ENCODE peak calls at places on chromosomes 11 and 22, in nine cellular contexts. One of them, this sample, is unnamed. For H3K4me1, the result is how much of the 10 kb centered on the place peaks cover.

GRCh38 chr11:73087730-73088129 is 54.4 kb downstream of the FCHSD2 start:
- DNase-seq in tibial artery: no peak
- DNase-seq in colonic mucosa: no peak
- DNase-seq in GM23338: no peak
- DNase-seq in endothelial cell of umbilical vein: no peak
- DNase-seq in A549: no peak
- DNase-seq in pancreas: no peak
- DNase-seq in neural progenitor cell: no peak
- DNase-seq in mesendoderm: no peak
- DNase-seq in this sample: no peak

GRCh38 chr11:47412152-47412746 is 3.9 kb downstream of the SLC39A13 start:
- DNase-seq in tibial artery: no peak
- DNase-seq in colonic mucosa: peak
- DNase-seq in GM23338: peak
- DNase-seq in endothelial cell of umbilical vein: no peak
- DNase-seq in A549: peak
- DNase-seq in pancreas: peak
- DNase-seq in neural progenitor cell: peak
- DNase-seq in mesendoderm: peak
- DNase-seq in this sample: peak

GRCh38 chr11:102495161-102496042 is 35.1 kb downstream of the MMP7 start:
- DNase-seq in tibial artery: no peak
- DNase-seq in colonic mucosa: peak
- DNase-seq in GM23338: peak
- DNase-seq in endothelial cell of umbilical vein: peak
- DNase-seq in A549: peak
- DNase-seq in pancreas: no peak
- DNase-seq in neural progenitor cell: peak
- DNase-seq in mesendoderm: peak
- DNase-seq in this sample: peak

GRCh38 chr11:44630511-44631210 is 65.2 kb downstream of the CD82 start:
- DNase-seq in tibial artery: peak
- DNase-seq in colonic mucosa: peak
- DNase-seq in GM23338: no peak
- DNase-seq in endothelial cell of umbilical vein: no peak
- DNase-seq in A549: no peak
- DNase-seq in pancreas: no peak
- DNase-seq in neural progenitor cell: no peak
- DNase-seq in mesendoderm: no peak
- DNase-seq in this sample: no peak

GRCh38 chr11:127338380-127339259 is 338.1 kb upstream of the KIRREL3 start:
- DNase-seq in tibial artery: no peak
- DNase-seq in colonic mucosa: no peak
- DNase-seq in GM23338: peak
- DNase-seq in endothelial cell of umbilical vein: no peak
- DNase-seq in A549: no peak
- DNase-seq in pancreas: no peak
- DNase-seq in neural progenitor cell: no peak
- DNase-seq in mesendoderm: peak
- DNase-seq in this sample: no peak

GRCh38 chr11:115924744-115925567 is 420.7 kb upstream of the CADM1 start:
- DNase-seq in tibial artery: no peak
- DNase-seq in colonic mucosa: no peak
- DNase-seq in GM23338: no peak
- DNase-seq in endothelial cell of umbilical vein: no peak
- DNase-seq in A549: no peak
- DNase-seq in pancreas: no peak
- DNase-seq in neural progenitor cell: no peak
- DNase-seq in mesendoderm: no peak
- DNase-seq in this sample: no peak

GRCh38 chr11:68690671-68691401 is 6.5 kb downstream of the GAL start:
- DNase-seq in tibial artery: no peak
- DNase-seq in colonic mucosa: no peak
- DNase-seq in GM23338: no peak
- DNase-seq in endothelial cell of umbilical vein: no peak
- DNase-seq in A549: no peak
- DNase-seq in pancreas: no peak
- DNase-seq in neural progenitor cell: no peak
- DNase-seq in mesendoderm: no peak
- DNase-seq in this sample: peak

GRCh38 chr22:43970037-43970747 is 14.9 kb downstream of the SAMM50 start:
- DNase-seq in tibial artery: no peak
- DNase-seq in colonic mucosa: no peak
- DNase-seq in GM23338: no peak
- DNase-seq in endothelial cell of umbilical vein: no peak
- DNase-seq in A549: no peak
- DNase-seq in pancreas: no peak
- DNase-seq in neural progenitor cell: no peak
- DNase-seq in mesendoderm: no peak
- DNase-seq in this sample: no peak

GRCh38 chr22:46193898-46194310 is 43.6 kb downstream of the PPARA start:
- DNase-seq in tibial artery: no peak
- DNase-seq in colonic mucosa: peak
- DNase-seq in GM23338: no peak
- DNase-seq in endothelial cell of umbilical vein: no peak
- DNase-seq in A549: no peak
- DNase-seq in pancreas: no peak
- DNase-seq in neural progenitor cell: no peak
- DNase-seq in mesendoderm: no peak
- DNase-seq in this sample: no peak

GRCh38 chr11:70167120-70167519 is 36.0 kb upstream of the FADD start:
- DNase-seq in tibial artery: no peak
- DNase-seq in colonic mucosa: no peak
- DNase-seq in GM23338: no peak
- DNase-seq in endothelial cell of umbilical vein: no peak
- DNase-seq in A549: no peak
- DNase-seq in pancreas: no peak
- DNase-seq in neural progenitor cell: no peak
- DNase-seq in mesendoderm: no peak
- DNase-seq in this sample: no peak

GRCh38 chr11:132588366-132588765 is 943.9 kb downstream of the OPCML start:
- DNase-seq in tibial artery: no peak
- DNase-seq in colonic mucosa: no peak
- DNase-seq in GM23338: no peak
- DNase-seq in endothelial cell of umbilical vein: no peak
- DNase-seq in A549: no peak
- DNase-seq in pancreas: no peak
- DNase-seq in neural progenitor cell: no peak
- DNase-seq in mesendoderm: no peak
- DNase-seq in this sample: no peak
- H3K4me3 ChIP-seq in tibial artery: no peak
- H3K4me3 ChIP-seq in colonic mucosa: no peak
- H3K4me3 ChIP-seq in GM23338: no peak
- H3K4me3 ChIP-seq in endothelial cell of umbilical vein: no peak
- H3K4me3 ChIP-seq in A549: no peak
- H3K4me3 ChIP-seq in pancreas: no peak
- H3K4me3 ChIP-seq in neural progenitor cell: no peak
- H3K4me3 ChIP-seq in mesendoderm: no peak
- H3K4me3 ChIP-seq in this sample: no peak

GRCh38 chr11:88266919-88267318 is 70.6 kb downstream of the CTSC start:
- DNase-seq in tibial artery: no peak
- DNase-seq in colonic mucosa: no peak
- DNase-seq in GM23338: no peak
- DNase-seq in endothelial cell of umbilical vein: no peak
- DNase-seq in A549: no peak
- DNase-seq in pancreas: no peak
- DNase-seq in neural progenitor cell: no peak
- DNase-seq in mesendoderm: no peak
- DNase-seq in this sample: no peak

GRCh38 chr11:88266157-88266556 is 71.4 kb downstream of the CTSC start:
- DNase-seq in tibial artery: no peak
- DNase-seq in colonic mucosa: no peak
- DNase-seq in GM23338: no peak
- DNase-seq in endothelial cell of umbilical vein: no peak
- DNase-seq in A549: no peak
- DNase-seq in pancreas: no peak
- DNase-seq in neural progenitor cell: no peak
- DNase-seq in mesendoderm: no peak
- DNase-seq in this sample: no peak
- H3K4me1 ChIP-seq in tibial artery: under half
- H3K4me1 ChIP-seq in colonic mucosa: under half
- H3K4me1 ChIP-seq in GM23338: under half
- H3K4me1 ChIP-seq in endothelial cell of umbilical vein: under half
- H3K4me1 ChIP-seq in A549: under half
- H3K4me1 ChIP-seq in pancreas: under half
- H3K4me1 ChIP-seq in neural progenitor cell: under half
- H3K4me1 ChIP-seq in mesendoderm: under half
- H3K4me1 ChIP-seq in this sample: under half

DNA sequence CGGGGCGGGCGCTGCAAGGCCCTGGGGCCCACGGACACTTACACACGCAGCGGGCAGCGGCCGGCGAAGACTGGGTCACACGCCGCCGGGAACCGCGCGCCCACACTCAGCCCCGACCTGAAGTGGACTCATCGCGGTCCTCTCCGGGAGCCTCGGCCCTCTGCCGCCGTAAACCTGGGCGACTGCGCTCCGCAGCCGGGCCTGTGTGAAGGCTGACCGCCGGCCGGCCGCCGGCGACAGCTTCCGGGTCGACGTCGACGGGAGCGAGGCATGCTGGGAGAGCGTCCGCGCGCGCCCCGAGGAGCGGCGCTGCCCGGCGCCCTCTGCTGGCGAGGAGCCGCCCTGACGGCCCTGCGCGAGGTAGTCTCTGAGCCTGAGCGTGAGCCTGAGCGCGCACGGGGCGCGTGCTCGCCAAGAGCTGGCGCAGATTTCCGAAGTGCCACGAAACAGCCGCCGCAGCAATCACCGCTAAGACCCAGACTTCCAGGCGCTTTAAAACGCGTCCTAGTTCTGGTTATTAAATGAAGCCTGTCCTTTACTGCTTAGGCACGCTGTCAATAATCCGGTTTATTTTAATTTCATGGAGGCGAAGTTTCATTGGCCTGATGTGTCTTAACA is at the start of gene SNX19:
- DNase-seq in tibial artery: peak
- DNase-seq in colonic mucosa: peak
- DNase-seq in GM23338: peak
- DNase-seq in endothelial cell of umbilical vein: peak
- DNase-seq in A549: peak
- DNase-seq in pancreas: peak
- DNase-seq in neural progenitor cell: peak
- DNase-seq in mesendoderm: peak
- DNase-seq in this sample: peak
- H3K27ac ChIP-seq in tibial artery: peak
- H3K27ac ChIP-seq in colonic mucosa: peak
- H3K27ac ChIP-seq in GM23338: no peak
- H3K27ac ChIP-seq in endothelial cell of umbilical vein: peak
- H3K27ac ChIP-seq in A549: peak
- H3K27ac ChIP-seq in pancreas: peak
- H3K27ac ChIP-seq in neural progenitor cell: no peak
- H3K27ac ChIP-seq in mesendoderm: no peak
- H3K27ac ChIP-seq in this sample: peak

DNA sequence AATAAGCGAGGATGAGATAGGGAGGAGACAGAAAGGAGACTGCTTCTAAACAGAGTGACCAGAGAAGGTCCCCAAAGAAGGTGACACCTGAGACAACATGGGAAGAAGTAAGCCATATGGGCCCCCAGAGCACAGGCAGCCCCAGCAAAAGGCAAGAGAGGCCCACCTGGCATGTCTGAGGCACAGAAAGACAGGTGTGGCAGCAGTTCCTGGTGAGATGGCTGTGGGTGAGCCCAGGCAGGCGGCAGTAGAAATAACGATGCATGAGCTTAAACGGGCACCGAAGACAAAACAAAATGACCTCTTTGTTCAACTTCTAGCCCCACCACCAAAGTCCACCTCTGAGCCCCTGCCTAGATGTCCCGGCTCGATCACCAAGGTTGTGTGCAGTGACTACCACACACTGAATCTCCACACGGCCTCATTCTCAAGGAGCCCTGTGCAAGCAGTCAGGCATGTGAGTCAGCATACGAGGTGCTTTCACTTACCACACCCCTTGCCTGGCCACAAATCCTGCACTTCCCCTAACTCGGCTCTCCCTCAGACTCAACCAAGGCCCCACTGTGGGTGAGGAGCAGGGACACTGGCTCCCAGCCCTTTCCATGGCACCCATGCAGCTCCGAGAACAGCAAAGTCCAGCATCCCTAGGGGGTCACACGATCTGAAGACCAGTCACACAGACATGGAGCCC is 77.6 kb downstream of the PACSIN2 start:
- DNase-seq in tibial artery: peak
- DNase-seq in colonic mucosa: peak
- DNase-seq in GM23338: no peak
- DNase-seq in endothelial cell of umbilical vein: no peak
- DNase-seq in A549: peak
- DNase-seq in pancreas: no peak
- DNase-seq in neural progenitor cell: no peak
- DNase-seq in mesendoderm: peak
- DNase-seq in this sample: no peak
- H3K4me3 ChIP-seq in tibial artery: peak
- H3K4me3 ChIP-seq in colonic mucosa: no peak
- H3K4me3 ChIP-seq in GM23338: no peak
- H3K4me3 ChIP-seq in endothelial cell of umbilical vein: no peak
- H3K4me3 ChIP-seq in A549: no peak
- H3K4me3 ChIP-seq in pancreas: no peak
- H3K4me3 ChIP-seq in neural progenitor cell: no peak
- H3K4me3 ChIP-seq in mesendoderm: no peak
- H3K4me3 ChIP-seq in this sample: no peak

DNA sequence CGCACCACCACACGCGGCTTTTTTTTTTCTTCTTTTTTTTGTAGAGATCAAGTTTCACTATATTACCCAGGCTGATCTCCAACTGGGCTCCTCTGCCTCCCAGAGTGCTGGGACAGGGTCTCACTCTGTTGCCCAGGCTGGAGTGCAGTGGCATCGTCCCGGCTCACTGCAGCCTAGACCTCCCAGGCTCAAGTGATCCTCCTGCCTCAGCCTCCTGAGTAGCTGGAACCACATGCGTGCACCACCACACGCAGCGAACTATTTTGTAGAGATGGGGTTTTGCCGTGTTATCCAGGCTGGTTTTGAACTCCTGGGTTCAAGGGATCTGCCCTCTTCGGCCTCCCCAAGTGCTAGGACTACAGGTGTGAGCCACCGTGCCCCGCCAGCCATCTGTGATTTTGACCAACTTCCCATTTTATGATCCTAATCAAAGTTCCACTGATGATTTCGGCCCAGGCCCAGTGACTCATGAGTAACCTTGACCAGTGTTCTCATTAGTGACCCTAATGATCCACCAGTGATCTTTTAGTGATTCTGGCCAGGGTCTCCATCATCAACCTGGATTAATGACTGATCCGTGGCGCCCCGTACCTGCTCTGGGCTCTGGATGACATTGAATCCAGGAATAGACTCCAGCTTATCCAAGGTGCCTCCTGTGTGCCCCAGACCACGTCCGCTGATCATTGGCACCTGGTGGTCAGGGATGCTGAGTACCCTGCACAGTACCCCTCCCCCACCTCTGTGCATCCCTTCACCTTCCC is 1.7 kb downstream of the TYMP start:
- DNase-seq in tibial artery: no peak
- DNase-seq in colonic mucosa: no peak
- DNase-seq in GM23338: peak
- DNase-seq in endothelial cell of umbilical vein: no peak
- DNase-seq in A549: no peak
- DNase-seq in pancreas: no peak
- DNase-seq in neural progenitor cell: no peak
- DNase-seq in mesendoderm: no peak
- DNase-seq in this sample: no peak
- H3K4me1 ChIP-seq in tibial artery: under half
- H3K4me1 ChIP-seq in colonic mucosa: under half
- H3K4me1 ChIP-seq in GM23338: under half
- H3K4me1 ChIP-seq in endothelial cell of umbilical vein: under half
- H3K4me1 ChIP-seq in A549: under half
- H3K4me1 ChIP-seq in pancreas: under half
- H3K4me1 ChIP-seq in neural progenitor cell: under half
- H3K4me1 ChIP-seq in mesendoderm: under half
- H3K4me1 ChIP-seq in this sample: under half

GRCh38 chr22:26631282-26631681 is 9.5 kb downstream of the CRYBA4 start:
- DNase-seq in tibial artery: no peak
- DNase-seq in colonic mucosa: no peak
- DNase-seq in GM23338: no peak
- DNase-seq in endothelial cell of umbilical vein: no peak
- DNase-seq in A549: no peak
- DNase-seq in pancreas: no peak
- DNase-seq in neural progenitor cell: no peak
- DNase-seq in mesendoderm: no peak
- DNase-seq in this sample: no peak
- H3K27ac ChIP-seq in tibial artery: no peak
- H3K27ac ChIP-seq in colonic mucosa: no peak
- H3K27ac ChIP-seq in GM23338: no peak
- H3K27ac ChIP-seq in endothelial cell of umbilical vein: no peak
- H3K27ac ChIP-seq in A549: no peak
- H3K27ac ChIP-seq in pancreas: no peak
- H3K27ac ChIP-seq in neural progenitor cell: no peak
- H3K27ac ChIP-seq in mesendoderm: no peak
- H3K27ac ChIP-seq in this sample: peak

This sample was measured in CD8-positive, alpha-beta memory T cell.